ENCODE peak calls at places on chromosomes 5 and 9, in five cellular contexts. U is A549, C is endothelial cell of umbilical vein, P is HepG2, E is K562. Q is an unnamed sample.
A peak's percentile ranks its signal among the peaks of the same experiment; 100 is the strongest.

GRCh38 chr5:35924950-35925722 is 13.3 kb downstream of the CAPSL start:
- DNase-seq in C (peak; percentile 51), E (peak; percentile 44), P (no peak), U (peak; percentile 60), Q (peak; percentile 64)

GRCh38 chr5:4976918-4977317 is 163.2 kb upstream of the ADAMTS16 start:
- DNase-seq in P (no peak), U (no peak), E (no peak), C (no peak), Q (no peak)

GRCh38 chr9:35096035-35096849 is at the start of gene PIGO:
- DNase-seq in U (peak; percentile 94), E (peak; percentile 82), C (peak; percentile 78), P (peak; percentile 83), Q (peak; percentile 98)

GRCh38 chr9:131386258-131386657 is 7.6 kb upstream of the PRRC2B start:
- DNase-seq in U (no peak), E (no peak), C (no peak), P (no peak), Q (peak; percentile 34)

GRCh38 chr5:97998946-97999345 is 774.5 kb upstream of the RGMB start:
- DNase-seq in E (no peak), C (no peak), U (no peak), P (no peak), Q (no peak)

GRCh38 chr9:135791431-135792267 is 89.7 kb downstream of the KCNT1 start:
- DNase-seq in U (no peak), E (peak; percentile 10), C (no peak), P (no peak), Q (no peak)

GRCh38 chr5:29296548-29296947 is 1896.9 kb upstream of the CDH6 start:
- DNase-seq in E (no peak), C (no peak), U (no peak), P (no peak), Q (no peak)

GRCh38 chr9:78215706-78216105 is 20.2 kb upstream of the CEP78 start:
- DNase-seq in C (no peak), E (no peak), U (no peak), P (no peak), Q (no peak)

GRCh38 chr9:29625292-29625731 is 2052.0 kb upstream of the C9orf72 start:
- DNase-seq in E (no peak), P (no peak), C (no peak), U (no peak), Q (no peak)

GRCh38 chr9:130579738-130580463 is 524 bp downstream of the FUBP3 start:
- DNase-seq in P (no peak), C (no peak), U (no peak), E (no peak), Q (peak; percentile 21)

GRCh38 chr9:132628746-132629145 is 41.0 kb downstream of the DDX31 start:
- DNase-seq in E (no peak), C (no peak), P (no peak), U (no peak), Q (no peak)

GRCh38 chr5:83856898-83857297 is 136.2 kb upstream of the HAPLN1 start:
- DNase-seq in C (no peak), U (no peak), P (no peak), E (no peak), Q (no peak)

GRCh38 chr5:144421411-144421810 is 250.7 kb downstream of the KCTD16 start:
- DNase-seq in P (no peak), E (no peak), C (no peak), U (no peak), Q (no peak)

GRCh38 chr9:96376926-96377874 is 6.3 kb downstream of the SLC35D2 start:
- DNase-seq in E (no peak), C (peak; percentile 77), U (no peak), P (peak; percentile 39), Q (no peak)

GRCh38 chr5:78472469-78473106 is 112.2 kb downstream of the SCAMP1 start:
- DNase-seq in E (peak; percentile 27), C (peak; percentile 58), P (peak; percentile 25), U (no peak), Q (no peak)

GRCh38 chr5:56490971-56491468 is 257.9 kb upstream of the ANKRD55 start:
- DNase-seq in U (no peak), P (no peak), E (peak; percentile 23), C (no peak), Q (peak; percentile 52)

GRCh38 chr5:77312411-77312810 is 101.9 kb downstream of the PDE8B start:
- DNase-seq in C (no peak), P (no peak), U (peak; percentile 7), E (no peak), Q (no peak)

GRCh38 chr9:98995059-98995665 is 51.5 kb downstream of the COL15A1 start:
- DNase-seq in C (no peak), P (no peak), U (no peak), E (no peak), Q (no peak)

GRCh38 chr5:160787247-160787646 is 64.8 kb downstream of the ATP10B start:
- DNase-seq in E (no peak), C (no peak), U (peak; percentile 27), P (peak; percentile 9), Q (peak; percentile 18)

GRCh38 chr5:149618581-149619248 is 37.4 kb downstream of the ARHGEF37 start:
- DNase-seq in C (peak; percentile 70), E (peak; percentile 71), U (peak; percentile 73), P (peak; percentile 53), Q (peak; percentile 72)

GRCh38 chr5:95261369-95262175 is 23.3 kb downstream of the MCTP1 start:
- DNase-seq in P (peak; percentile 37), E (peak; percentile 15), C (peak; percentile 72), U (peak; percentile 36), Q (peak; percentile 73)

GRCh38 chr5:75668988-75669760 is 48.1 kb downstream of the POC5 start:
- DNase-seq in C (peak; percentile 95), U (peak; percentile 34), P (peak; percentile 39), E (peak; percentile 75), Q (peak; percentile 81)

GRCh38 chr5:124790895-124791732 is 44.7 kb upstream of the ZNF608 start:
- DNase-seq in P (no peak), U (peak; percentile 27), C (peak; percentile 36), E (no peak), Q (no peak)

GRCh38 chr9:96100385-96100978 is 201.5 kb downstream of the HSD17B3 start:
- DNase-seq in E (no peak), C (no peak), U (no peak), P (no peak), Q (peak; percentile 82)

GRCh38 chr5:5422819-5423515 is 490 bp downstream of the ICE1 start:
- DNase-seq in U (no peak), E (peak; percentile 27), C (no peak), P (no peak), Q (peak; percentile 21)

GRCh38 chr9:107251756-107252322 is 31.2 kb upstream of the RAD23B start:
- DNase-seq in P (peak; percentile 97), E (peak; percentile 35), U (peak; percentile 26), C (no peak), Q (no peak)

GRCh38 chr9:91660295-91660589 is 236.6 kb upstream of the NFIL3 start:
- DNase-seq in C (no peak), E (no peak), P (no peak), U (no peak), Q (no peak)

GRCh38 chr5:119398713-119399492 is 43.1 kb downstream of the TNFAIP8 start:
- DNase-seq in E (no peak), C (no peak), U (peak; percentile 9), P (peak; percentile 9), Q (no peak)

GRCh38 chr5:119402081-119402480 is 46.3 kb downstream of the TNFAIP8 start:
- DNase-seq in P (no peak), C (no peak), E (no peak), U (no peak), Q (no peak)

GRCh38 chr5:119397518-119398380 is 41.9 kb downstream of the TNFAIP8 start:
- DNase-seq in E (no peak), U (peak; percentile 8), C (peak; percentile 57), P (no peak), Q (peak; percentile 57)

GRCh38 chr5:119402555-119402954 is 46.7 kb downstream of the TNFAIP8 start:
- DNase-seq in E (no peak), U (no peak), P (no peak), C (no peak), Q (no peak)

DNA sequence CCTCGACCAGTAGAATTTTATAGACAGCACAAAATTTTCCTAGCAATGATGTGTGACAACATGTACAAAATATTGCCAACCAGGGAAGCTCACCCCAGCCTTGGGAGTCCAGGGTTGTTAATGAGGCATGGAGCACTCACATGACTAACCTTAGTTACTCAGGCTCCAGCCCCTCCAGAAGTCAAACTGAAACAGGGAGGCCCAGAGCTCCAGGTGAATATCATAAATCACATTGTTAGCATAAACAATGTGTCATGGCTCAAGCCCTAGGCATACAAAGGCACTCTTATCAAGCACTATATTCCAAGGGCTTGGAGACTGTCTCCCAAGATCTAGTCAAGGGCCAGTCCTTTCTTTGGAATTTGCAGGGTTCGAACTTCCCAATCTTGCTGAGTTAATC is 44.4 kb downstream of the TNFAIP8 start:
- DNase-seq in E (peak; percentile 22), C (no peak), U (peak; percentile 19), P (no peak), Q (no peak)
- TF ChIP-seq MYC in E (no peak), C (no peak), U (no peak), P (no peak), Q (no peak)

GRCh38 chr5:131563434-131564228 is 71.4 kb downstream of the RAPGEF6 start:
- DNase-seq in P (no peak), E (peak; percentile 24), C (no peak), U (peak; percentile 10), Q (peak; percentile 8)
- TF ChIP-seq CTCF in P (no peak), E (no peak), C (no peak), U (no peak), Q (no peak)

DNA sequence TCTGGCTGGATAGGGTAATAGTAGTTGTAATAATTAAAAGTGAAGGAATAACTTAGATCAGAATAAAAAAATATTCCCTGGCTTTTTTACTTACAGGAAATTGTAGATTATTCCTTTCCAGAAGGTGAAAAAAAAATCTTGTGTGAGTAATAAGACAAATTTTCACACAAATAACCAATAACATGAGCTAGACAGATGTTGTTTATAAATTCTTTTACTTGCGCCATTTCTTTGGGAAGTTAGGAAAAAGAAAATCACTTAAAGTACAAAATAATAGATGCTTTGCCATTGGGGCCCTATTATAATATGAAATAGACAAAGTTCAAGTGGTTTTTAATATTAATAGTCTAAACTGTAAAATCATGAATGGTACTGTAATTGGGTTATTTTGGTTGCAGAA is 204.1 kb downstream of the ARRDC3 start:
- DNase-seq in C (peak; percentile 27), P (no peak), U (no peak), E (no peak), Q (no peak)
- H3K4me3 ChIP-seq in C (no peak overlapping the region), P (no peak overlapping the region), U (no peak overlapping the region), E (no peak overlapping the region), Q (no peak overlapping the region)

DNA sequence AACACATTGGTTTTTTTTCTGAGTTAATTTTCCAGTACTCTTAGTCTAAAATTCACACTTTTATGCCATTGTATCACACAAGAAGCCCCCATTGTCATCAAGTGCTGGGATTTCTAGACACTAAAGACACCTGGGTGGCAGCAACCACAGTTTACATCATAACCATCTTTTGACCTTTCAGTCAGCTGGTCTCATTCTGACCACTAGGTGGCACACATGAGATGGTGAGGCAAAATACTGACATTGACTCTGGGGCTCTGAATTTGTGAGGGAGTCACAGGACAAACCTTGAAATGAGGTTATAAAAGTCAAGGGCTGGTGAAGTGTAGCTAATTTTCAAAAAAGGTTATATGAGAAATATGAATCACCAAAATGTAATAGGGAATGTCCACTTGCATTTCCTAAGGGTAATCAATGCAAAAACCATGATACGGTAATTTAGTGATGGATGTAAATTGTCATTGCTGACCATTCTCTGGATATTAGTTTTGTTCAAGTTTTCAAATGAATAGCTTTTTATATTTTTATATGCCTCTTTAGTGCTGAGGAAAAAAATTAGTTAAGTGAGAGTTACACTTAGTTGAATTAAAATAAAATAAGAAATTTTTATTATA is 229.4 kb downstream of the DMAC1 start:
- DNase-seq in U (peak; percentile 57), P (peak; percentile 58), E (peak; percentile 11), C (peak; percentile 58), Q (peak; percentile 77)
- TF ChIP-seq MYC in U (no peak), P (no peak), E (no peak), C (no peak), Q (no peak)